ENCODE peak calls at places on chromosomes 3 and 15, in nine cellular contexts. O, B, T, J, K, D, L, R and S are unnamed samples.

GRCh38 chr3:27349832-27350231 is 19.4 kb downstream of the NEK10 start:
- DNase-seq in K (no peak), T (no peak), O (no peak), R (no peak), B (no peak), L (no peak), J (no peak), D (no peak), S (no peak)

GRCh38 chr15:85019815-85020590 is 38.3 kb downstream of the PDE8A start:
- DNase-seq in J (no peak), L (no peak), B (no peak), T (no peak), R (no peak), D (no peak), O (no peak), K (no peak), S (no peak)

GRCh38 chr15:40446144-40446543 is 5.4 kb downstream of the BAHD1 start:
- DNase-seq in J (no peak), L (no peak), D (no peak), R (no peak), T (no peak), K (no peak), B (no peak), O (no peak), S (no peak)

GRCh38 chr15:85707519-85708338 is 87.0 kb downstream of the KLHL25 start:
- DNase-seq in O (no peak), J (no peak), B (peak), R (no peak), L (peak), T (no peak), K (peak), D (peak), S (no peak)

GRCh38 chr3:129344540-129345220 is 66.0 kb downstream of the HMCES start:
- DNase-seq in T (peak), K (peak), L (no peak), O (peak), J (no peak), D (peak), R (no peak), B (no peak), S (no peak)

GRCh38 chr3:157436583-157437300 is at the start of gene PTX3:
- DNase-seq in D (no peak), J (no peak), R (no peak), T (peak), B (peak), K (peak), O (no peak), L (peak), S (peak)

GRCh38 chr3:38725726-38726410 is 76.4 kb upstream of the SCN5A start:
- DNase-seq in R (no peak), J (no peak), D (no peak), O (no peak), B (peak), L (peak), T (no peak), K (peak), S (no peak)

GRCh38 chr3:133926736-133927542 is 31.3 kb upstream of the RAB6B start:
- DNase-seq in L (no peak), K (no peak), D (no peak), O (no peak), T (peak), J (no peak), R (no peak), B (no peak), S (no peak)

GRCh38 chr15:48680841-48681240 is 35.3 kb upstream of the FBN1 start:
- DNase-seq in B (peak), R (no peak), O (no peak), L (no peak), T (no peak), K (peak), J (peak), D (no peak), S (no peak)

GRCh38 chr3:185712337-185712736 is 112.5 kb downstream of the IGF2BP2 start:
- DNase-seq in O (no peak), K (no peak), L (no peak), R (no peak), D (no peak), B (peak), J (no peak), T (no peak), S (no peak)

GRCh38 chr3:87801409-87801808 is 257.4 kb downstream of the CGGBP1 start:
- DNase-seq in J (no peak), B (no peak), K (no peak), T (no peak), R (no peak), L (no peak), O (no peak), D (no peak), S (no peak)

GRCh38 chr3:53225651-53226050 is 30.2 kb downstream of the TKT start:
- DNase-seq in T (peak), O (no peak), K (no peak), L (no peak), B (no peak), J (no peak), R (no peak), D (no peak), S (no peak)

GRCh38 chr3:100029689-100030088 is 84.6 kb downstream of the FILIP1L start:
- DNase-seq in B (no peak), D (no peak), R (no peak), O (no peak), K (no peak), L (no peak), T (no peak), J (no peak), S (no peak)

GRCh38 chr3:128424508-128425069 is 42.1 kb downstream of the DNAJB8 start:
- DNase-seq in J (peak), O (no peak), L (no peak), R (no peak), T (no peak), D (no peak), K (peak), B (peak), S (no peak)

GRCh38 chr3:183278479-183279088 is 25.5 kb downstream of the B3GNT5 start:
- DNase-seq in J (no peak), D (no peak), R (no peak), T (no peak), L (no peak), O (no peak), B (peak), K (no peak), S (no peak)

GRCh38 chr3:176041812-176042211 is 1155.5 kb downstream of the TBL1XR1 start:
- DNase-seq in T (no peak), D (no peak), L (no peak), K (peak), B (peak), J (no peak), O (no peak), R (no peak), S (no peak)

GRCh38 chr15:89043031-89044002 is 44.9 kb upstream of the ABHD2 start:
- DNase-seq in K (no peak), O (no peak), R (no peak), B (no peak), L (no peak), J (no peak), T (no peak), D (no peak), S (no peak)

GRCh38 chr3:44237161-44237560 is 4.5 kb upstream of the TOPAZ1 start:
- DNase-seq in R (no peak), T (no peak), K (no peak), D (no peak), L (no peak), B (no peak), O (no peak), J (no peak), S (no peak)

GRCh38 chr3:19151171-19151570 is 2.9 kb downstream of the KCNH8 start:
- DNase-seq in O (no peak), R (no peak), J (no peak), T (no peak), D (no peak), L (no peak), B (no peak), K (no peak), S (no peak)

GRCh38 chr3:143850877-143851276 is 2.6 kb upstream of the SLC9A9 start:
- DNase-seq in O (no peak), T (no peak), R (no peak), L (no peak), D (no peak), J (no peak), B (peak), K (no peak), S (no peak)

GRCh38 chr3:134608957-134609525 is 41.8 kb downstream of the KY start:
- DNase-seq in B (no peak), D (no peak), R (no peak), L (no peak), T (peak), O (no peak), K (no peak), J (no peak), S (no peak)

GRCh38 chr3:71355862-71356261 is 227.7 kb downstream of the FOXP1 start:
- DNase-seq in D (no peak), B (no peak), R (no peak), O (no peak), L (no peak), J (no peak), T (no peak), K (no peak), S (no peak)

GRCh38 chr15:87144775-87145174 is 1065.1 kb downstream of the AGBL1 start:
- DNase-seq in L (no peak), K (peak), B (no peak), D (no peak), R (no peak), J (no peak), T (no peak), O (no peak), S (no peak)

GRCh38 chr3:23964537-23964936 is 19.5 kb downstream of the NR1D2 start:
- DNase-seq in K (no peak), J (no peak), D (no peak), B (no peak), L (no peak), T (no peak), R (no peak), O (no peak), S (no peak)

GRCh38 chr15:41894791-41895463 is 1.1 kb upstream of the SPTBN5 start:
- DNase-seq in O (no peak), T (peak), L (peak), K (peak), R (peak), B (peak), J (peak), D (no peak), S (peak)

GRCh38 chr15:58182460-58183163 is 44.4 kb downstream of the AQP9 start:
- DNase-seq in D (peak), O (peak), K (peak), R (no peak), J (no peak), L (peak), T (peak), B (peak), S (peak)

GRCh38 chr3:188153949-188154757 is at the start of gene LPP:
- DNase-seq in K (peak), T (peak), B (peak), J (no peak), L (peak), O (peak), R (peak), D (peak), S (peak)

GRCh38 chr3:185981621-185982020 is 43.8 kb upstream of the TRA2B start:
- DNase-seq in T (no peak), J (no peak), K (no peak), R (no peak), D (no peak), B (no peak), L (no peak), O (no peak), S (no peak)

GRCh38 chr3:42831321-42831713 is 22.1 kb downstream of the ACKR2 start:
- DNase-seq in D (peak), T (peak), K (peak), L (peak), B (peak), J (peak), R (peak), O (peak), S (peak)

GRCh38 chr3:41196499-41197410 is 2.5 kb upstream of the CTNNB1 start:
- DNase-seq in L (no peak), R (no peak), T (no peak), K (no peak), D (no peak), J (no peak), O (no peak), B (no peak), S (no peak)

GRCh38 chr3:46935168-46935858 is 41.2 kb downstream of the CCDC12 start:
- DNase-seq in D (peak), K (peak), B (peak), J (peak), T (peak), R (peak), O (peak), L (peak), S (peak)

GRCh38 chr3:144687862-144688261 is 716.2 kb downstream of the DIPK2A start:
- DNase-seq in B (no peak), T (no peak), K (peak), R (no peak), J (no peak), D (peak), O (peak), L (no peak), S (no peak)

GRCh38 chr3:33074217-33075067 is 22.5 kb downstream of the GLB1 start:
- DNase-seq in K (peak), L (peak), O (peak), R (no peak), T (peak), B (peak), D (peak), J (peak), S (no peak)

GRCh38 chr15:101056366-101057334 is 137.5 kb downstream of the LRRK1 start:
- DNase-seq in O (no peak), J (no peak), R (peak), B (no peak), L (no peak), K (peak), D (no peak), T (peak), S (peak)

GRCh38 chr15:66981746-66982145 is 83.7 kb upstream of the SMAD3 start:
- DNase-seq in J (no peak), B (no peak), T (no peak), O (no peak), R (no peak), D (no peak), K (no peak), L (no peak), S (no peak)

GRCh38 chr15:51322622-51323296 is 15.6 kb downstream of the CYP19A1 start:
- DNase-seq in R (no peak), O (no peak), D (no peak), J (no peak), B (peak), T (no peak), K (peak), L (peak), S (no peak)

GRCh38 chr3:122005033-122005565 is 16.9 kb downstream of the ILDR1 start:
- DNase-seq in T (peak), B (no peak), R (no peak), D (no peak), K (no peak), L (no peak), J (no peak), O (no peak), S (no peak)

GRCh38 chr15:33148129-33148850 is 46.2 kb downstream of the FMN1 start:
- DNase-seq in L (no peak), J (no peak), R (no peak), T (no peak), B (no peak), O (no peak), K (no peak), D (no peak), S (no peak)

GRCh38 chr15:52528465-52529288 is at the start of gene MYO5A:
- DNase-seq in L (peak), D (peak), R (peak), K (peak), J (no peak), O (no peak), T (peak), B (peak), S (peak)

GRCh38 chr3:112089956-112090898 is 4.0 kb downstream of the C3orf52 start:
- DNase-seq in K (no peak), O (no peak), T (no peak), B (no peak), J (no peak), R (no peak), D (no peak), L (no peak), S (no peak)

DNA sequence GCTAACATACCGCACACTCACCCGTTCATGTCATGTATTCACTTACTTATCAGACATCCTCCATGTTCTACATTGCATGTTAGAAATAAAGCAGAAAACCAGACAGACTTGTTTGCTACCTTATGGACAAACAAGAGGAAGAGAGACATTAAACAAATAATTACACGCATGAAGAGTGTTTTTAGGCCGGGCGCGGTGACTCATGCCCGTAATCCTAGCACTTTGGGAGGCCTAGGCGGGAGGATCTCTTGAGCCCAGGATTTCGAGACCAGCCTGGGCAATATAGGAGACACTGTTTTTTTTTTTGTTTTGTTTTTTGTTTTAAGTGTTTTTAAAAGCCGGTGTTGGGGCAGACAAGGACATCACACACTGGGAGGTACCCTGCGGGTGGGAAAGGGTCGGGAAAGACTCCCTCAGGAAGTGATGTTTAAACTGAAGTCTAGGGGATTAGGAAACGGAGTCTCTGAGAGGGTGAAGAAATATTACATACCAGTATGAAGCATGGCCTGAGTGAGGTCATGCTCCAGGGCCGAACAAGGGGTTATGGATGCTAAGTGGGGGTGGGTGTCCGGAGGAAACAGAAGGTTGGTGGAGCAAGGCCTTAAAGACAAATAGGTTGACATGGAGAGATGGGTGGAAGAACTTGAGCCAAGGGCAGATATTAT is 2.1 kb upstream of the USP3 start:
- DNase-seq in T (no peak), O (no peak), B (peak), L (no peak), J (no peak), K (peak), D (peak), R (no peak), S (no peak)
- H3K4me3 ChIP-seq in T (no peak), O (no peak), B (no peak), L (no peak), J (no peak), K (no peak), D (no peak), R (peak), S (peak)

GRCh38 chr3:16869606-16870005 is 15.1 kb upstream of the PLCL2 start:
- DNase-seq in D (no peak), O (no peak), T (no peak), K (no peak), J (no peak), L (no peak), B (no peak), R (no peak), S (no peak)

GRCh38 chr3:16875876-16876575 is 8.7 kb upstream of the PLCL2 start:
- DNase-seq in K (no peak), T (no peak), R (no peak), B (no peak), D (no peak), J (no peak), O (no peak), L (no peak), S (no peak)

GRCh38 chr3:16868513-16868912 is 16.2 kb upstream of the PLCL2 start:
- DNase-seq in R (no peak), O (no peak), T (no peak), D (no peak), B (no peak), L (no peak), K (no peak), J (no peak), S (no peak)

GRCh38 chr3:16873872-16874271 is 10.9 kb upstream of the PLCL2 start:
- DNase-seq in L (no peak), K (no peak), D (no peak), R (no peak), T (no peak), B (no peak), O (no peak), J (no peak), S (peak)

GRCh38 chr3:16871915-16872842 is 12.6 kb upstream of the PLCL2 start:
- DNase-seq in J (no peak), L (no peak), O (no peak), D (no peak), T (no peak), K (peak), B (no peak), R (no peak), S (no peak)
- H3K4me3 ChIP-seq in J (no peak), L (no peak), O (no peak), D (no peak), T (no peak), K (peak), B (no peak), R (no peak), S (no peak)

GRCh38 chr3:50264389-50264963 is 4.5 kb upstream of the SEMA3B start:
- DNase-seq in L (peak), B (peak), D (peak), K (peak), J (peak), R (no peak), T (peak), O (no peak), S (peak)

GRCh38 chr3:50265988-50266387 is 3.0 kb upstream of the SEMA3B start:
- DNase-seq in T (no peak), D (no peak), R (no peak), K (no peak), B (no peak), J (no peak), L (no peak), O (no peak), S (no peak)

GRCh38 chr3:50263443-50264388 is 5.2 kb upstream of the SEMA3B start:
- DNase-seq in K (no peak), D (no peak), T (no peak), L (no peak), J (no peak), O (no peak), R (no peak), B (peak), S (no peak)

GRCh38 chr3:50266808-50267207 is 2.1 kb upstream of the SEMA3B start:
- DNase-seq in L (no peak), J (no peak), D (no peak), O (no peak), T (no peak), B (no peak), R (no peak), K (no peak), S (no peak)

GRCh38 chr3:50264964-50265485 is 3.9 kb upstream of the SEMA3B start:
- DNase-seq in J (no peak), K (no peak), O (no peak), B (no peak), L (no peak), D (no peak), T (no peak), R (no peak), S (peak)
- H3K4me3 ChIP-seq in J (no peak), K (no peak), O (no peak), B (no peak), L (no peak), D (no peak), T (no peak), R (no peak), S (no peak)

GRCh38 chr15:29802411-29802810 is 19.9 kb downstream of the TJP1 start:
- DNase-seq in T (no peak), B (no peak), D (no peak), O (no peak), R (no peak), L (no peak), J (no peak), K (no peak), S (no peak)

GRCh38 chr15:29805043-29805707 is 17.1 kb downstream of the TJP1 start:
- DNase-seq in D (no peak), O (no peak), K (peak), T (no peak), B (peak), L (peak), R (no peak), J (no peak), S (no peak)

GRCh38 chr15:29795610-29796009 is 26.7 kb downstream of the TJP1 start:
- DNase-seq in O (no peak), T (no peak), K (no peak), R (no peak), J (no peak), B (no peak), D (no peak), L (no peak), S (no peak)

GRCh38 chr15:29800441-29801366 is 21.6 kb downstream of the TJP1 start:
- DNase-seq in R (no peak), B (no peak), L (no peak), K (peak), J (no peak), D (no peak), T (no peak), O (no peak), S (no peak)

GRCh38 chr15:29799859-29800258 is 22.4 kb downstream of the TJP1 start:
- DNase-seq in R (no peak), D (no peak), L (no peak), K (no peak), B (no peak), J (no peak), O (no peak), T (no peak), S (no peak)
- H3K4me3 ChIP-seq in R (no peak), D (no peak), L (no peak), K (no peak), B (no peak), J (no peak), O (no peak), T (no peak), S (no peak)

GRCh38 chr15:68580026-68580882 is 1.5 kb downstream of the CORO2B start:
- DNase-seq in K (no peak), D (no peak), J (no peak), R (peak), O (no peak), B (peak), T (no peak), L (no peak), S (no peak)
- H3K4me3 ChIP-seq in K (peak), D (no peak), J (peak), R (peak), O (no peak), B (peak), T (no peak), L (peak), S (no peak)